ENCODE peak calls at places on chromosomes 5 and 9, in nine cellular contexts. P, U, A, E, J, W, R, K and D are unnamed samples.

GRCh38 chr5:63398346-63398745 is 563.9 kb downstream of the HTR1A start:
- DNase-seq in P (no peak), R (no peak), W (no peak), A (no peak), U (no peak), K (no peak), E (no peak), J (no peak), D (no peak)

GRCh38 chr9:6054280-6055099 is 39.1 kb upstream of the RANBP6 start:
- DNase-seq in U (peak; percentile 88), J (peak; percentile 52), W (peak; percentile 86), A (no peak), P (peak; percentile 39), E (peak; percentile 60), K (peak; percentile 17), R (peak; percentile 81), D (no peak)

GRCh38 chr9:113990975-113991471 is 87.1 kb downstream of the AMBP start:
- DNase-seq in W (peak; percentile 55), J (no peak), A (no peak), R (no peak), U (peak; percentile 19), P (no peak), E (no peak), K (no peak), D (no peak)

GRCh38 chr5:113264061-113264460 is 170.7 kb downstream of the TSSK1B start:
- DNase-seq in U (no peak), R (no peak), E (no peak), J (no peak), A (no peak), K (no peak), W (peak; percentile 83), P (no peak), D (no peak)

GRCh38 chr5:139839918-139840317 is 44.3 kb downstream of the PSD2 start:
- DNase-seq in P (no peak), U (no peak), A (peak; percentile 42), R (no peak), K (no peak), E (no peak), W (no peak), J (no peak), D (no peak)

GRCh38 chr9:104854613-104855012 is 73.3 kb downstream of the ABCA1 start:
- DNase-seq in R (no peak), K (peak; percentile 32), W (no peak), E (no peak), J (no peak), U (no peak), P (no peak), A (no peak), D (no peak)

GRCh38 chr5:32506251-32506661 is 61.7 kb upstream of the ZFR start:
- DNase-seq in R (no peak), U (peak; percentile 67), P (peak; percentile 31), E (no peak), A (no peak), J (no peak), K (no peak), W (peak; percentile 52), D (peak; percentile 45)

GRCh38 chr9:117413346-117414219 is 1.3 kb downstream of the ASTN2 start:
- DNase-seq in A (no peak), K (no peak), P (peak; percentile 40), R (no peak), W (no peak), J (no peak), U (no peak), E (no peak), D (no peak)

GRCh38 chr5:73789851-73790281 is 163.9 kb downstream of the ARHGEF28 start:
- DNase-seq in U (peak; percentile 77), A (no peak), K (no peak), R (no peak), W (peak; percentile 85), E (no peak), J (no peak), P (no peak), D (no peak)

GRCh38 chr9:114038724-114039313 is 39.3 kb downstream of the AMBP start:
- DNase-seq in E (no peak), R (peak; percentile 1), P (no peak), U (no peak), A (no peak), K (no peak), J (no peak), W (no peak), D (no peak)

GRCh38 chr5:168822745-168823281 is 243.6 kb upstream of the PANK3 start:
- DNase-seq in P (no peak), U (no peak), A (no peak), R (peak; percentile 42), K (no peak), J (no peak), W (peak; percentile 44), E (no peak), D (no peak)

GRCh38 chr5:83711982-83712601 is 8.6 kb downstream of the HAPLN1 start:
- DNase-seq in U (peak; percentile 71), E (peak; percentile 72), K (peak; percentile 25), A (no peak), W (peak; percentile 63), J (no peak), R (peak; percentile 55), P (no peak), D (peak; percentile 5)

GRCh38 chr5:81762853-81763252 is 12.0 kb upstream of the SSBP2 start:
- DNase-seq in P (no peak), E (no peak), U (no peak), A (no peak), W (no peak), R (no peak), K (no peak), J (no peak), D (no peak)

GRCh38 chr9:89576404-89576824 is 28.4 kb upstream of the GADD45G start:
- DNase-seq in K (peak; percentile 40), A (no peak), R (no peak), P (no peak), W (peak; percentile 46), E (no peak), J (no peak), U (peak; percentile 67), D (no peak)

GRCh38 chr5:1514027-1514818 is 9.5 kb downstream of the LPCAT1 start:
- DNase-seq in R (no peak), J (no peak), E (no peak), W (no peak), K (no peak), A (peak; percentile 78), P (no peak), U (no peak), D (peak; percentile 13)

GRCh38 chr9:13532407-13532806 is 252.9 kb upstream of the MPDZ start:
- DNase-seq in A (no peak), U (peak; percentile 81), P (no peak), K (no peak), E (no peak), R (peak; percentile 23), W (no peak), J (no peak), D (no peak)

GRCh38 chr5:131765261-131765660 is 31.6 kb downstream of the FNIP1 start:
- DNase-seq in J (no peak), R (no peak), K (no peak), U (no peak), E (no peak), P (no peak), A (no peak), W (no peak), D (no peak)

GRCh38 chr9:110801426-110801825 is 132.8 kb downstream of the MUSK start:
- DNase-seq in J (no peak), R (no peak), W (no peak), E (no peak), A (no peak), K (no peak), U (no peak), P (no peak), D (no peak)

GRCh38 chr9:90114641-90115040 is 509.8 kb downstream of the GADD45G start:
- DNase-seq in E (no peak), U (no peak), J (no peak), P (no peak), W (no peak), K (no peak), A (no peak), R (no peak), D (no peak)